ENCODE peak calls at places on chromosomes 3 and 15, in eight cellular contexts. P, S, Z, T, I, G, V and X are unnamed samples.

GRCh38 chr3:106065831-106066230 is 197.0 kb upstream of the CBLB start:
- DNase-seq in T (no peak), I (no peak), V (no peak), G (no peak), Z (no peak), P (no peak), S (no peak), X (no peak)

GRCh38 chr3:114622001-114622400 is 328.2 kb downstream of the TIGIT start:
- DNase-seq in I (no peak), S (no peak), P (no peak), Z (no peak), V (no peak), T (no peak), G (no peak), X (no peak)

GRCh38 chr15:32928876-32929275 is 211.1 kb downstream of the GREM1 start:
- DNase-seq in I (no peak), V (no peak), P (no peak), G (no peak), S (no peak), Z (no peak), T (no peak), X (no peak)

GRCh38 chr3:172635588-172635987 is 75.3 kb downstream of the NCEH1 start:
- DNase-seq in V (no peak), P (no peak), I (no peak), S (no peak), T (no peak), Z (no peak), G (no peak), X (no peak)

GRCh38 chr3:113531826-113532697 is at the start of gene SIDT1:
- DNase-seq in I (peak), P (peak), S (peak), T (no peak), G (peak), V (peak), Z (no peak), X (no peak)

GRCh38 chr3:45929042-45929679 is 14.1 kb upstream of the CXCR6 start:
- DNase-seq in P (peak), V (no peak), T (peak), S (peak), I (peak), G (peak), Z (no peak), X (no peak)

GRCh38 chr15:60362318-60363023 is 35.3 kb downstream of the ANXA2 start:
- DNase-seq in P (no peak), T (peak), I (peak), V (no peak), S (no peak), Z (no peak), G (no peak), X (no peak)

GRCh38 chr3:128011140-128011539 is 41.1 kb upstream of the SEC61A1 start:
- DNase-seq in Z (peak), P (no peak), G (peak), T (no peak), V (peak), I (no peak), S (no peak), X (no peak)

GRCh38 chr3:48919215-48920138 is 835 bp downstream of the ARIH2 start:
- DNase-seq in T (peak), S (peak), P (peak), V (no peak), G (peak), Z (no peak), I (peak), X (no peak)

GRCh38 chr3:46981932-46982471 is 2.5 kb downstream of the NBEAL2 start:
- DNase-seq in Z (no peak), S (no peak), T (no peak), P (no peak), I (no peak), G (no peak), V (no peak), X (no peak)